ENCODE peak calls at places on chromosomes 7 and 10, in nine cellular contexts. W is lower lobe of right lung, Y is uterus, E is stomach, N is hepatocyte, X is A549, C is aorta, V is spleen, Q is neuronal stem cell. U is an unnamed sample.

GRCh38 chr7:90957883-90958282 is 306.4 kb upstream of the FZD1 start:
- DNase-seq in V (no peak), C (no peak), X (no peak), Q (no peak), E (no peak), W (no peak), N (no peak), Y (no peak), U (no peak)

GRCh38 chr10:92847185-92847864 is 995 bp upstream of the EXOC6 start:
- DNase-seq in Y (no peak), E (no peak), W (no peak), N (no peak), C (no peak), Q (no peak), X (no peak), V (no peak), U (peak)

GRCh38 chr10:86376852-86377796 is 10.5 kb upstream of the GRID1 start:
- DNase-seq in W (peak), X (peak), N (peak), Q (peak), E (peak), V (peak), C (peak), Y (peak), U (peak)

GRCh38 chr7:43303740-43304241 is 191.3 kb downstream of the HECW1 start:
- DNase-seq in C (no peak), Y (no peak), E (no peak), W (no peak), Q (no peak), X (no peak), V (no peak), N (no peak), U (peak)

GRCh38 chr10:42950606-42951485 is 126.0 kb upstream of the RET start:
- DNase-seq in N (no peak), C (peak), X (no peak), Q (no peak), E (peak), V (peak), Y (no peak), W (peak), U (no peak)

GRCh38 chr7:107658467-107658866 is 2.2 kb upstream of the SLC26A4 start:
- DNase-seq in N (no peak), Q (no peak), V (no peak), X (no peak), E (no peak), W (no peak), C (no peak), Y (no peak), U (no peak)

GRCh38 chr7:132518102-132518838 is 58.0 kb downstream of the PLXNA4 start:
- DNase-seq in Y (no peak), W (no peak), Q (no peak), N (no peak), V (no peak), C (peak), X (peak), E (no peak), U (no peak)

GRCh38 chr7:41921453-41921912 is 218.6 kb upstream of the INHBA start:
- DNase-seq in W (no peak), C (no peak), Y (no peak), V (no peak), E (no peak), Q (no peak), N (no peak), X (no peak), U (no peak)

GRCh38 chr10:122504551-122504950 is 43.2 kb downstream of the HTRA1 start:
- DNase-seq in W (peak), X (peak), N (peak), Q (no peak), E (peak), C (peak), V (no peak), Y (peak), U (peak)

GRCh38 chr10:14240253-14241189 is 90.2 kb downstream of the FRMD4A start:
- DNase-seq in Q (peak), E (no peak), V (no peak), N (no peak), X (peak), Y (no peak), C (no peak), W (no peak), U (no peak)

GRCh38 chr10:121104476-121105111 is 253.4 kb downstream of the WDR11 start:
- DNase-seq in Q (no peak), E (no peak), V (no peak), W (no peak), Y (no peak), N (no peak), C (no peak), X (no peak), U (no peak)

GRCh38 chr10:17428616-17429097 is 25.7 kb downstream of the ST8SIA6 start:
- DNase-seq in X (no peak), V (peak), W (no peak), E (no peak), C (no peak), Y (no peak), N (no peak), Q (no peak), U (no peak)

GRCh38 chr7:44633254-44634186 is 27.1 kb downstream of the OGDH start:
- DNase-seq in N (peak), C (peak), X (no peak), Q (no peak), E (peak), V (no peak), W (peak), Y (peak), U (peak)

GRCh38 chr7:22677680-22678079 is 49.3 kb upstream of the IL6 start:
- DNase-seq in Y (no peak), N (no peak), V (no peak), C (no peak), W (no peak), E (no peak), Q (no peak), X (no peak), U (no peak)

GRCh38 chr7:37031571-37032257 is 307.4 kb upstream of the AOAH start:
- DNase-seq in Y (peak), E (peak), X (peak), N (peak), V (no peak), W (peak), Q (peak), C (peak), U (no peak)

GRCh38 chr7:3915337-3915865 is 614.3 kb downstream of the SDK1 start:
- DNase-seq in Q (no peak), N (no peak), W (no peak), C (no peak), Y (no peak), X (no peak), E (no peak), V (no peak), U (no peak)

GRCh38 chr7:17233643-17234397 is 64.6 kb upstream of the AHR start:
- DNase-seq in E (no peak), W (no peak), X (no peak), V (no peak), C (no peak), Y (no peak), N (no peak), Q (no peak), U (peak)

GRCh38 chr10:119654540-119654939 is 3.4 kb downstream of the BAG3 start:
- DNase-seq in X (peak), W (peak), E (peak), Q (no peak), Y (no peak), C (peak), V (no peak), N (no peak), U (peak)

GRCh38 chr10:32687116-32687515 is 241.2 kb downstream of the CCDC7 start:
- DNase-seq in X (no peak), W (no peak), C (no peak), V (no peak), Y (no peak), N (no peak), Q (no peak), E (no peak), U (no peak)

GRCh38 chr10:56269181-56269580 is 91.9 kb downstream of the ZWINT start:
- DNase-seq in X (peak), E (no peak), N (no peak), V (no peak), W (no peak), Q (no peak), Y (no peak), C (no peak), U (no peak)

DNA sequence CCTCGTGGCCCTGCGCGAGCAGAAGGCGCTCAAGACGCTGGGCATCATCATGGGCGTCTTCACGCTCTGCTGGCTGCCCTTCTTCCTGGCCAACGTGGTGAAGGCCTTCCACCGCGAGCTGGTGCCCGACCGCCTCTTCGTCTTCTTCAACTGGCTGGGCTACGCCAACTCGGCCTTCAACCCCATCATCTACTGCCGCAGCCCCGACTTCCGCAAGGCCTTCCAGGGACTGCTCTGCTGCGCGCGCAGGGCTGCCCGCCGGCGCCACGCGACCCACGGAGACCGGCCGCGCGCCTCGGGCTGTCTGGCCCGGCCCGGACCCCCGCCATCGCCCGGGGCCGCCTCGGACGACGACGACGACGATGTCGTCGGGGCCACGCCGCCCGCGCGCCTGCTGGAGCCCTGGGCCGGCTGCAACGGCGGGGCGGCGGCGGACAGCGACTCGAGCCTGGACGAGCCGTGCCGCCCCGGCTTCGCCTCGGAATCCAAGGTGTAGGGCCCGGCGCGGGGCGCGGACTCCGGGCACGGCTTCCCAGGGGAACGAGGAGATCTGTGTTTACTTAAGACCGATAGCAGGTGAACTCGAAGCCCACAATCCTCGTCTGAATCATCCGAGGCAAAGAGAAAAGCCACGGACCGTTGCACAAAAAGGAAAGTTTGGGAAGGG is 1.5 kb downstream of the ADRB1 start:
- DNase-seq in C (peak), Q (no peak), Y (no peak), X (no peak), V (peak), N (peak), E (peak), W (peak), U (peak)
- H3K4me3 ChIP-seq in C (no peak), Q (no peak), Y (peak), X (no peak), V (peak), N (no peak), E (peak), W (peak), U (no peak)

DNA sequence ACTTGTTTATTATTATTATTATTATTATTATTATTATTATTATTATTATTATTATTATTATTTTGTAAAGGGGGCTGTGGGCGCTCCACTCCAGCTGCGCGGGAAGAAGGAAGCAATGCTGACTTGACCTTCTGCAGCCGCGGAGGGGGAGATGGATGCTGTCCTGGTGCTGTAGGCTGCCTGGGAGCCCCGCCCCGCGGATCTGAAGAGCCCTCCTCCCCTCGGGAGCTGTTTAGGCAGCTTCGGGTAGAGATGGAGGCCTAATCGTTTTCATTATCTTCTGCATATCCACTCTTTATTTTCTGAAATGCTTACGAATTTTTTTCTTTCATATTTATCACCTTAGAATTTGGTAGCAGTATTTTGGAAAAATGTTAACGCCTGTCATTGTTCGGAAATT is 101.2 kb upstream of the KLF6 start:
- DNase-seq in N (peak), V (no peak), Q (no peak), Y (peak), W (no peak), C (peak), E (no peak), X (peak), U (peak)
- H3K4me3 ChIP-seq in N (no peak), V (no peak), Q (no peak), Y (no peak), W (no peak), C (no peak), E (no peak), X (peak), U (no peak)

DNA sequence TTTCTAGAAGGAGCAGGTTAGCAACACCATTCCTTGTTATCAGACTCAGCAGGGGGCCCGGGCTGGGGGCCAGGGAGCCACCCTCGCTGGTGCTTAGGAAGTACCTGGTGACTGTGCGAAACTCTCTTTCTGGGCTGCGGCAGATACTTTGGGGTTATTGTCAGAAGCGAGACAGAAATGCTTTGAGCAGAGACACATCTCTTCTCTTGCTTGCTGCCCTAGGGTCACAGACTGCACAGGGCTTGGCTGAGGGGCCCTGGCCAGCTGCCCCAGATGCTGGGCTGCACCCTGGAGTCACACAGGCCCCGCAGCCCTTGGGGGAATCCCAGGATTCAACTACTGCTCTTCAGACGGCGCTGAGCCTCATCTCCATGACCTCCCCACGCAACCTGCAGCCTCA is 91.9 kb downstream of the WDFY4 start:
- DNase-seq in C (no peak), V (no peak), X (no peak), W (no peak), Q (no peak), E (no peak), Y (no peak), N (no peak), U (no peak)
- H3K4me3 ChIP-seq in C (no peak), V (no peak), X (no peak), W (no peak), Q (no peak), E (no peak), Y (no peak), N (no peak), U (no peak)

DNA sequence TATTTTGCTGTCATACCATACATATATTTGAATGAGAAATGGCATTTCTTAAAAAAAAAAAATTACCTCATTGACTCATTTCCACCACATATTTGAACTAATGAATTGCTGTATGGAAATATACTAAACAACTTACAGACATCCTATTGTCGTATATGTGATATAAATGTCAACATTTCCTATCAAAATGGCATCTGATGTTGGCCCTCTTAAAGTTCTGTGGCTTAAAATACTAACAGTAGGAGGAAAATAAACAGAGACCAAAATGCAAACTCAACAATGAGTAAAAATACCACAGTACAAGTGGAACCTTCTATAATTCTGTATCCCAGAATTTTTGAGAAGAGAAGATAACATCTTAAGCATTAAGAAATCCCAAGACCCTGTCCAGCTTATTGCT is 405.6 kb upstream of the GALNT17 start:
- DNase-seq in X (no peak), N (no peak), V (no peak), W (no peak), C (no peak), Y (no peak), Q (no peak), E (no peak), U (no peak)
- H3K4me3 ChIP-seq in X (no peak), N (no peak), V (no peak), W (no peak), C (no peak), Y (no peak), Q (no peak), E (no peak), U (no peak)

GRCh38 chr7:128194533-128195282 is 46.4 kb upstream of the LEP start:
- DNase-seq in V (no peak), E (no peak), Q (no peak), N (no peak), X (no peak), Y (no peak), W (no peak), C (no peak), U (no peak)
- H3K4me3 ChIP-seq in V (no peak), E (no peak), Q (no peak), N (no peak), X (no peak), Y (no peak), W (no peak), C (no peak), U (no peak)

DNA sequence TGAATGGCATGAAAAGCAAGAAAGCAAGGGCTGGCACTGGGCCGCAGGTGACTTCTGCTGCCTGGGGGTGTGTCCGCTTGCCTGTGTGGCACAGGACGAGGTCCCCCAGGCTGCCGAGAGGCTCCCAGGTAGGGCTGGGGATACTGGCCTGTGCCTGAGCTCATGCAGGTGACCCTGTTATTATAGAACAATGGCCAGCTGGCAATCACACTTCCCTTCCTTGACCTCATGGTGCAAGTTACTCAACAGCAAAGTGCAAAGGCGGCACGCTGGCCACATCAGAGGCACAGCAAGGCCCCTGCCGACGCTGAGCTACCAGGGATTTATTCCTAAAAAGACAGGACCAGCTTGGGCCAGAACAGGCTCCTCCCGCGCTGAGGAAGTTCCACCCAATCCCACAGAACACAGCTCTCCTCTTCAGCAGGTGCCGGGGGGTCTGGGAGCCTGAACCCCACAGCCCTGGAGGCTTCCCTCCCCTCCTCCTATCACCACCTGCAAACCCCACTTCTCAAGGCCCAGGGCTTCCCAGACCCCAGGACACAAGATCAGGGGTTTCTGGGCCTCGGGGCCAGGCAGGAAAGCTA is 1.4 kb upstream of the ADAM8 start:
- DNase-seq in Q (no peak), C (no peak), X (no peak), Y (no peak), E (peak), V (no peak), W (no peak), N (no peak), U (no peak)
- H3K4me3 ChIP-seq in Q (no peak), C (no peak), X (no peak), Y (no peak), E (no peak), V (peak), W (peak), N (no peak), U (no peak)

GRCh38 chr7:35537067-35538023 is 157.6 kb downstream of the HERPUD2 start:
- DNase-seq in X (peak), W (peak), Y (peak), N (peak), V (peak), E (peak), C (peak), Q (peak), U (peak)
- H3K4me3 ChIP-seq in X (peak), W (peak), Y (peak), N (peak), V (peak), E (peak), C (no peak), Q (peak), U (peak)

U was measured in cardiac muscle cell.